ENCODE peak calls at places on chromosome 20, in five cellular contexts. O is RWPE2, D is psoas muscle, C is IMR-90, M is NB4. S is an unnamed sample.

GRCh38 chr20:43404880-43405279 is 52.8 kb upstream of the SRSF6 start:
- DNase-seq in O (no peak), D (no peak), C (no peak), M (peak), S (no peak)

GRCh38 chr20:23257106-23257761 is 93.4 kb upstream of the NXT1 start:
- DNase-seq in O (no peak), D (no peak), C (peak), M (no peak), S (no peak)

GRCh38 chr20:34955232-34956040 is at the start of the genes GSS and MYH7B:
- DNase-seq in O (peak), D (peak), C (peak), M (peak), S (peak)

GRCh38 chr20:24814556-24815195 is 134.4 kb upstream of the CST7 start:
- DNase-seq in O (no peak), D (no peak), C (no peak), M (no peak), S (peak)

GRCh38 chr20:32457476-32457986 is 99.4 kb downstream of the ASXL1 start:
- DNase-seq in O (peak), D (peak), C (peak), M (no peak), S (no peak)

GRCh38 chr20:45193331-45193730 is 13.5 kb upstream of the SEMG1 start:
- DNase-seq in O (no peak), D (no peak), C (no peak), M (no peak), S (no peak)

GRCh38 chr20:37955511-37955910 is 52.6 kb downstream of the VSTM2L start:
- DNase-seq in O (peak), D (no peak), C (no peak), M (no peak), S (no peak)

GRCh38 chr20:32628960-32629530 is 43.9 kb upstream of the NOL4L start:
- DNase-seq in O (no peak), D (no peak), C (no peak), M (no peak), S (no peak)

GRCh38 chr20:23691675-23692074 is 2.8 kb upstream of the CST4 start:
- DNase-seq in O (no peak), D (no peak), C (peak), M (no peak), S (no peak)

GRCh38 chr20:51700809-51701285 is 67.3 kb downstream of the ATP9A start:
- DNase-seq in O (no peak), D (no peak), C (peak), M (peak), S (no peak)

GRCh38 chr20:63961664-63962425 is 5.6 kb upstream of the UCKL1 start:
- DNase-seq in O (peak), D (peak), C (no peak), M (no peak), S (no peak)

GRCh38 chr20:25606094-25606640 is 17.6 kb downstream of the NANP start:
- DNase-seq in O (no peak), D (no peak), C (no peak), M (no peak), S (no peak)

GRCh38 chr20:62409935-62410741 is 3.1 kb upstream of the CABLES2 start:
- DNase-seq in O (peak), D (peak), C (no peak), M (peak), S (no peak)

GRCh38 chr20:46573788-46574581 is 23.5 kb upstream of the OCSTAMP start:
- DNase-seq in O (peak), D (no peak), C (peak), M (no peak), S (no peak)

GRCh38 chr20:6008254-6008653 is 45.6 kb downstream of the LRRN4 start:
- DNase-seq in O (peak), D (peak), C (peak), M (peak), S (no peak)

GRCh38 chr20:20946122-20946759 is 159.9 kb downstream of the LINC00237 start:
- DNase-seq in O (no peak), D (no peak), C (no peak), M (peak), S (no peak)

GRCh38 chr20:1567392-1568165 is 10.1 kb upstream of the SIRPD start:
- DNase-seq in O (peak), D (no peak), C (peak), M (peak), S (no peak)

GRCh38 chr20:45011108-45011526 is 44.8 kb downstream of the STK4 start:
- DNase-seq in O (no peak), D (no peak), C (peak), M (peak), S (no peak)

GRCh38 chr20:25227317-25227831 is 20.5 kb upstream of the PYGB start:
- DNase-seq in O (no peak), D (no peak), C (peak), M (no peak), S (no peak)

GRCh38 chr20:35845561-35845960 is 73.7 kb downstream of the PHF20 start:
- DNase-seq in O (no peak), D (no peak), C (peak), M (no peak), S (no peak)

GRCh38 chr20:22412977-22413868 is 171.1 kb downstream of the FOXA2 start:
- DNase-seq in O (no peak), D (no peak), C (no peak), M (peak), S (no peak)

GRCh38 chr20:40860487-40860902 is 168.1 kb upstream of the TOP1 start:
- DNase-seq in O (no peak), D (no peak), C (peak), M (no peak), S (no peak)

GRCh38 chr20:406200-407096 is 1.7 kb upstream of the RBCK1 start:
- DNase-seq in O (no peak), D (no peak), C (no peak), M (no peak), S (no peak)

GRCh38 chr20:52622086-52622485 is 350.1 kb upstream of the TSHZ2 start:
- DNase-seq in O (no peak), D (no peak), C (no peak), M (no peak), S (no peak)

GRCh38 chr20:37670426-37670825 is 23.4 kb upstream of the CTNNBL1 start:
- DNase-seq in O (no peak), D (peak), C (no peak), M (no peak), S (no peak)

GRCh38 chr20:31606928-31607639 is 2.0 kb downstream of the ID1 start:
- DNase-seq in O (peak), D (peak), C (peak), M (no peak), S (no peak)

GRCh38 chr20:4946585-4947378 is 54.5 kb downstream of the SLC23A2 start:
- DNase-seq in O (no peak), D (no peak), C (no peak), M (no peak), S (no peak)

GRCh38 chr20:46268131-46268611 is 40.1 kb downstream of the CDH22 start:
- DNase-seq in O (no peak), D (no peak), C (no peak), M (no peak), S (no peak)

GRCh38 chr20:44247676-44248419 is 740 bp downstream of the GDAP1L1 start:
- DNase-seq in O (no peak), D (no peak), C (peak), M (peak), S (no peak)

GRCh38 chr20:57398231-57398821 is 7.1 kb downstream of the RBM38 start:
- DNase-seq in O (no peak), D (peak), C (no peak), M (peak), S (peak)

GRCh38 chr20:14921546-14921945 is 584.1 kb upstream of the FLRT3 start:
- DNase-seq in O (no peak), D (no peak), C (no peak), M (no peak), S (no peak)

GRCh38 chr20:63123326-63123725 is 92.6 kb downstream of the YTHDF1 start:
- DNase-seq in O (peak), D (no peak), C (no peak), M (no peak), S (peak)

GRCh38 chr20:46293084-46293483 is 15.2 kb downstream of the CDH22 start:
- DNase-seq in O (no peak), D (no peak), C (peak), M (peak), S (no peak)

GRCh38 chr20:63032861-63033634 is 26.3 kb upstream of the BHLHE23 start:
- DNase-seq in O (peak), D (no peak), C (no peak), M (peak), S (peak)

GRCh38 chr20:14951707-14952106 is 614.3 kb upstream of the FLRT3 start:
- DNase-seq in O (no peak), D (no peak), C (no peak), M (no peak), S (no peak)

GRCh38 chr20:62711703-62712101 is 3.1 kb downstream of the NTSR1 start:
- DNase-seq in O (no peak), D (no peak), C (no peak), M (no peak), S (peak)

DNA sequence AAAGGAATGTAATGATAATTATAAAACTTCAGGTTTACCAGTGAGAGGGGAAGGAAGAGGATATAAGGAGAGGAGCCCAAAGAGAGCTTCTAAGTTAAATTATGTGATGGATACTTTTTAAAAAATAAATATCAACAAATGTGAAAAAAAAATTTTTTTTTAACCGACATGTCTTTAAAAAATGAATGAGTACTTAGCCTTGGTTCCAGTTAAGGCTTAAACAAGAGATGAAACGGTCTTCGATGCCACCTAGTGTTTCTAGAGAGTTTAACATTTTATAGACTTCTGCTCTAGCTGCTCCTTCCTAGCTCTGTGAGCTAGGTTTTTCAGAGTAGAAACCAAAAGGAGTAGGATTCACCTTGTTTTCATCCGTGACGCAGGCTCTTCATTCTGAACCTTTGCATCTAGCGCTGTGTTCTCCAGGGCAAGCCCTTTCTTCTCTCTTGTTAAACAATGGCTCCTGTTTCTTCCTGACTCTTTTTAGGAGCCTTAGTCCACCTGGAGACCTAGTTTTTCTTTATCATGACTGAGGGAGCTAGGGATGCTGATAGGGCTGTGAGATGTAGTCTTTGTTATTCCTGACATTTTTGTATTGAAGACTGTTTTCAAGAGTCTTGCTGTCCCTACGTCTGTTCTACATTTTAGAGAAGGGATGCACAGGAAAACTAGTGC is 42.4 kb upstream of the GNRH2 start:
- DNase-seq in O (no peak), D (no peak), C (peak), M (peak), S (no peak)
- TF ChIP-seq CTCF in O (peak), D (peak), C (peak), M (peak), S (peak)

DNA sequence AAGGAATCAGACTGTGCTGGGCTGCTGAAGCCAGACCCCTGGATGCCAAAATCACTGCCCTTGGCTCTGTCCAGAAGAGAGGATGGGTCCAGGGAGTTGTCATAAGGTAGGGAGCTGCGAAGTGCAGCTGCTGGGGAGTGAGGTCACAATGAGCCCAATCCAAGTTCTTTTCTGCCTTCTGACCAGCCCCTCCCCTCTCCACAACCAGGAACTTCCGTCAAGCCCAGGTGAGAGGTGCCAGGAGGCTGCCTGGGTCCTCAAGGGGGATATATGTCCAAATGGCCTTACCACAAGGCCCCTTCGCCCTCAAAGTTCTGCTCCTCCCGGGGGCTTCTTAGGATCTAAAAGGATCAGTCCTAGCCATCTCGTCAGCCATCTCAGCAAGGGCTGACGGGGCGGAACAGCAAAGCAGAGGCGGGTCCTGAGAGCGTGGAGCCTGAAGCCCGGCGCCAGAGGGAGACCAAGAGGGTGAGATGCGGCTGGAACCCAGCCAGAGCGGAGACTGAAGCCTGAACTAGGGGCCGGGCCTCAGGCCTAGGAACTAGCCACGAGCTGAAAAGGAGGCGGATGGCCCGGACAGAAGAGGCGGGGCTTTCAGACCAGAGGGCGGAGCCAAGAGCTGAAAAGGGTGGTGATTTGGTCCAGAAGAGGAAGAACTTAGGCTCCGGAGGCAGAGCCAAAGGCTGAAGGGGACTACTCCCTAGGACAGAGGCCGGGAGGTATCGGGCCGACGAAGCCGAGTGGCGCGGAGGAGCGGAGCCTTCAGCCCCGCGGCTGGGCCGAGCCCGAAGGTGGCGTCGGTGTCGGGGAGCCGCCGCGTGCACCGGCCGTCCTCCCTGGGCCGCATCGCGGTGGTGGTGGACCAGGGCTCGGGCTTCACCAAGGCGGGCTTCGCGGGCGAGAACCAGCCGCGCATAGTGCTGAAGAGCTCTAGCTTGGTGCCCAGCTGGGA is at the start of gene ACTL10:
- DNase-seq in O (peak), D (peak), C (peak), M (peak), S (no peak)
- TF ChIP-seq CTCF in O (no peak), D (peak), C (peak), M (no peak), S (peak)

GRCh38 chr20:12170406-12170805 is 252.7 kb downstream of the BTBD3 start:
- DNase-seq in O (no peak), D (no peak), C (no peak), M (no peak), S (no peak)
- TF ChIP-seq CTCF in O (no peak), D (no peak), C (no peak), M (no peak), S (no peak)

DNA sequence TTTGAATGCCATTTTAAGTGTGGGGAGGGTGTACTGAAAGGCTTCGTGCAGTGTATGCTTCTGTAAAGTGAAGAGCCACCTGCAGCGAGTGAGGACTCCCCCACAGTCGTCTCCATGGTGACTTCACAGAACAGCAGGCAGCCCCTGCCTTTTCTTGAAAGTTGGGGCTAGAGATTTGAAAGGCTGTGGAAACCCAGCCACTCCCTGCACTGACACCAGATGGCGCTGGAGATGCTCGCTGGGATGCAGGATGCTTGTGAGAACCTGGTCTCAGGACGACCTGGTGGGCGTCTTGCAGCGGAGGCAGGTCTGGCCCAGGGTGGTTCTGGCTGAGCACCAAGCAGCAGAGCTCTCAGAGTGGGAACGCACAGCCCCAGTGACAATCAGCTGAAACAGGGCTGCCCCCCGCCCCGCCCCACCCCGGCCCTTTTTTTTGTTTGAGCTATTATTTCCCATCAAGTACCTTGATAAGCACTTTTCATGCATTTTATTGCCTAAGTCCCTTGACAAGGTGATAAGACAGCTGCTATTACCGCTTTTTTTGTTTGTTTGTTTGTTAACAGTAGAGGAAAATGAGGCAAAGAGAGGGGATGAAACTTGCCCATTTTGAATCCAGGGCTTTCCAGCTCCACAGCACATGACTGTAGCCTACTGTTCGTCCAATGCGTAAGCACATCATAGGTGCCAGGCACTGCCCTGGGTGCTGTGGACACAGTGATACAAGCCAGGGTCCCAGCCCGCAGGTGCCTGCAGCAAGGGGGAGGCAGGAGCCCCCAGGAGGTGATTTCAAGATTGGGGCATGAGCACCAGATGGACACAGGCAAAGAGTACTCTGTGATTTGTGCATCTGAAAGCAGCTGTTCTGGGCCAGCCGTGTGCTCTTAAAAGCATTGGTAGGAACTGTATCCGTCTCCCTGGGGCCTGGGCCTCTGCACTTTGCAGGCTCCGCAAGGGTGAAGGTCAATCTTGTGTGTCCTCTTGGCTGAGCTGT is 150.1 kb downstream of the SYCP2 start:
- DNase-seq in O (peak), D (peak), C (peak), M (peak), S (no peak)
- TF ChIP-seq CTCF in O (peak), D (peak), C (peak), M (peak), S (peak)

GRCh38 chr20:55057779-55058415 is 582.5 kb downstream of the DOK5 start:
- DNase-seq in O (no peak), D (no peak), C (no peak), M (no peak), S (no peak)
- TF ChIP-seq CTCF in O (peak), D (no peak), C (no peak), M (peak), S (no peak)

GRCh38 chr20:49889943-49890650 is 25.2 kb downstream of the SPATA2 start:
- DNase-seq in O (peak), D (no peak), C (no peak), M (no peak), S (peak)
- TF ChIP-seq CTCF in O (peak), D (no peak), C (no peak), M (no peak), S (no peak)

S was measured in chondrocyte.